ENCODE peak calls at places on chromosomes 7 and 10, in seven cellular contexts. R, Q, L, Y, P, W and S are unnamed samples.

GRCh38 chr10:78312197-78313046 is 278.8 kb downstream of the RPS24 start:
- DNase-seq in R (no peak), Q (no peak), L (no peak), Y (no peak), P (no peak), W (no peak), S (no peak)

GRCh38 chr7:158710651-158711102 is 6.1 kb upstream of the NCAPG2 start:
- DNase-seq in R (peak; percentile 82), Q (no peak), L (no peak), Y (no peak), P (no peak), W (no peak), S (no peak)

GRCh38 chr7:40024841-40025240 is 74.8 kb downstream of the CDK13 start:
- DNase-seq in R (no peak), Q (no peak), L (no peak), Y (no peak), P (no peak), W (no peak), S (no peak)

GRCh38 chr7:7911756-7912155 is 56.8 kb upstream of the GLCCI1 start:
- DNase-seq in R (no peak), Q (no peak), L (no peak), Y (no peak), P (no peak), W (no peak), S (peak; percentile 21)

GRCh38 chr10:79123547-79123963 is 54.8 kb downstream of the ZMIZ1 start:
- DNase-seq in R (no peak), Q (no peak), L (no peak), Y (peak; percentile 49), P (no peak), W (no peak), S (no peak)

GRCh38 chr7:143216151-143216550 is 5.7 kb upstream of the TAS2R40 start:
- DNase-seq in R (peak; percentile 58), Q (no peak), L (no peak), Y (no peak), P (no peak), W (no peak), S (no peak)

GRCh38 chr7:129825005-129825553 is 127.7 kb downstream of the UBE2H start:
- DNase-seq in R (peak; percentile 77), Q (peak; percentile 41), L (peak; percentile 90), Y (peak; percentile 57), P (peak; percentile 42), W (peak; percentile 99), S (peak; percentile 84)

GRCh38 chr7:68720722-68721121 is 877.6 kb upstream of the AUTS2 start:
- DNase-seq in R (no peak), Q (no peak), L (no peak), Y (no peak), P (no peak), W (no peak), S (no peak)

GRCh38 chr10:88661018-88661417 is 3.2 kb upstream of the LIPF start:
- DNase-seq in R (no peak), Q (no peak), L (no peak), Y (no peak), P (no peak), W (no peak), S (no peak)

GRCh38 chr10:1241322-1241890 is 185.2 kb downstream of the WDR37 start:
- DNase-seq in R (no peak), Q (no peak), L (no peak), Y (no peak), P (no peak), W (no peak), S (no peak)

GRCh38 chr7:6226194-6226799 is 46.1 kb downstream of the CYTH3 start:
- DNase-seq in R (no peak), Q (no peak), L (no peak), Y (no peak), P (no peak), W (no peak), S (peak; percentile 12)

GRCh38 chr7:25427721-25428120 is 199.4 kb upstream of the NPVF start:
- DNase-seq in R (no peak), Q (no peak), L (no peak), Y (no peak), P (no peak), W (no peak), S (no peak)

GRCh38 chr7:40824461-40824860 is 689.7 kb downstream of the SUGCT start:
- DNase-seq in R (peak; percentile 55), Q (no peak), L (no peak), Y (no peak), P (no peak), W (no peak), S (no peak)

GRCh38 chr10:6272126-6272525 is 69.4 kb downstream of the PFKFB3 start:
- DNase-seq in R (no peak), Q (no peak), L (no peak), Y (no peak), P (no peak), W (no peak), S (no peak)

GRCh38 chr10:6273351-6273750 is 70.6 kb downstream of the PFKFB3 start:
- DNase-seq in R (no peak), Q (no peak), L (no peak), Y (no peak), P (no peak), W (no peak), S (no peak)

GRCh38 chr10:6274040-6274439 is 71.3 kb downstream of the PFKFB3 start:
- DNase-seq in R (peak; percentile 28), Q (no peak), L (no peak), Y (no peak), P (no peak), W (no peak), S (no peak)

GRCh38 chr10:6274504-6274903 is 71.8 kb downstream of the PFKFB3 start:
- DNase-seq in R (no peak), Q (no peak), L (no peak), Y (no peak), P (no peak), W (no peak), S (no peak)

DNA sequence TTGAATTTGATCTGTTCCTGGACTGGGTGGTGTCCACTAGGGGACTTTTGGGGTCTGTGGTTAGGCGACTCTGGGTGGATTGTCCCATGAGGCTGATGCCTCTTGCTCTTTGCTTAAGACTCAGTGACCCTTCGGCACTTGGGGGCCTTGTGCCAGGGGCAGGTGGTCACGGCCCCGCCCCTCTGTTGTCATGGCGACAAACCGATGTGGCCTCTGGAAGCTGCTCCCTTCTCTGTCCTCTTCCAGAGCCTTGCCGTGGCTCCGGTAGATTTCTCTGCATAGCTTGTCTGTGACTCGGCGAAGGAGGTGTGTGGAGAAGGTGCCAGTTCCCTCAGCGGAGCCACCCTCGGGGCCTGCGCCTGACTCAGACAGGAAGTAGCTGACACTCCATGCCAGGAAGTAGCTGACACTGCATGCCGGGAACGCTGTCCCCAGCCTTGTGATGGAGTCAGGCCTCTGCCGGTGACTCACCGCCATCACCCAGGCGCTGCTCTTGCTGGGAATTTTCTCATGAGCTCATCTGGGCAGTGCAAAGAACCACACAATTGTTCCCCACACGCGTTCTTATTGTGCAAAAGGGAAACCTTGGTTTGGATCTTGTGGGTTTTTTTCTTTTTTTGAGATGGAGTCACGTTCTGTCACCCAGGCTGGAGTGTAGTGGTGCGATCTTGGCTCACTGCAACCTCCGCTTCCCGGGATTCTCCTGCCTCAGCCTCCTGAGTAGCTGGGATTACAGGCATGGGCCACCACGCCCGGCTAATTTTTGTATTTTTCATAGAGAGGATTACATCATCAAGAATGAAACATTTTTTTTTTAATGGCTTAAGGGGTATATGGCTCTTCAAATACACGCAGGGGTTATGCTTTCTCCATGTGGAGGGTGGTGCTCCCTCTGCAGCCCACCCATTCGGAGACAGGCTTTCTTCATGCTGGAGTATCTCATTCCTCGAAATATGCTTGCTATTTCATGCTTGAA is 72.6 kb downstream of the PFKFB3 start:
- DNase-seq in R (peak; percentile 99), Q (peak; percentile 92), L (peak; percentile 52), Y (peak; percentile 76), P (no peak), W (peak; percentile 56), S (peak; percentile 95)
- TF ChIP-seq CTCF in R (no peak), Q (no peak), L (no peak), Y (no peak), P (no peak), W (no peak), S (no peak)

DNA sequence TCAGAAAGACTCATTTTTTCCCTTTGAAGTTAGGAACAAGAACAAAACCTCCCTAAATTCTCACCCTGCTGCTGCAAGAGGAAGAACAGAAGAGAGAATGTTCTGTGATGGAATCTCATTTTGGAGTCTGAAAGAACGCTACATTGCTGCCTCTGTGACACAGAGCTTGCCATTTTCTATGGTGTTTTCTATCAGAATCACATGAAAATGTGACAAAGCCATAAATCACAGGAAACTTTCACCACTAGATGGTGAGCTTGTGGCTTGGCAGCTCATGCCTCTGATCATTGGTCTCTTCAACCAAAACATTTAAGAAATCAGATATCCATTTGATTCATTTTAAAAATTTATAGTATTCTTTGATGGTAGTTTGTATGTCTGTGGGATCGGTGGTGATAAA is 82.9 kb downstream of the CADPS2 start:
- DNase-seq in R (peak; percentile 43), Q (no peak), L (peak; percentile 49), Y (peak; percentile 12), P (peak; percentile 8), W (peak; percentile 65), S (no peak)
- TF ChIP-seq CTCF in R (peak; percentile 58), Q (peak; percentile 33), L (peak; percentile 73), Y (peak; percentile 38), P (peak; percentile 85), W (peak; percentile 83), S (peak; percentile 11)

GRCh38 chr10:85995791-85996190 is 370.8 kb downstream of the GRID1 start:
- DNase-seq in R (peak; percentile 73), Q (no peak), L (peak; percentile 55), Y (peak; percentile 30), P (no peak), W (peak; percentile 34), S (peak; percentile 12)
- TF ChIP-seq CTCF in R (peak; percentile 61), Q (peak; percentile 6), L (peak; percentile 59), Y (peak; percentile 18), P (peak; percentile 50), W (peak; percentile 43), S (no peak)

GRCh38 chr10:97509120-97509670 is 10.5 kb downstream of the UBTD1 start:
- DNase-seq in R (no peak), Q (no peak), L (no peak), Y (no peak), P (no peak), W (no peak), S (no peak)
- TF ChIP-seq CTCF in R (no peak), Q (no peak), L (no peak), Y (no peak), P (no peak), W (no peak), S (no peak)

DNA sequence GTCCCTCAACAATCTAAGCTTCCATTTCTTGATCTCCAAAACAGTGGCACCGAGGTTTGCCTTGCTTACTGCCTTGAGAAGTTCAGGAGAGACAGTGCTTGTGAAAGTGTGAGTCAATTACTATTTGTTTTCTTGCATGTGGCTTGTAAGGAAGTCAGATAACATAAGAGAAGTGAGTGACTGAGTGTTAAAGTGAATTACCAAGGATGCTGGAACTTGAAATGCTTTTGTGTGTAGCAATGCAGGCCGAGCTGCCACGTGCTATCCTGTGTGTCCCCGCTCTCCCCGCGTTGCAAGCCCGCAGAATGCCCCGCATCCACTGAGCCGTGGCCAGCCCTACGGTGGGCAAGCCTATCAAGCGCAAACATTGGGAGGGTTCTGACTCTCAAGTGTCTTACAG is 157.7 kb upstream of the ITGB1 start:
- DNase-seq in R (peak; percentile 75), Q (no peak), L (no peak), Y (no peak), P (no peak), W (no peak), S (no peak)
- TF ChIP-seq CTCF in R (no peak), Q (no peak), L (no peak), Y (no peak), P (no peak), W (no peak), S (no peak)